ENCODE peak calls at places on chromosomes 4 and X, in seven cellular contexts. N is upper lobe of right lung; V is lower lobe of right lung; B is right cardiac atrium; H is A549; S is foreskin keratinocyte; T is CD4-positive, alpha-beta T cell. L is an unnamed sample.

GRCh38 chrX:11792461-11793421 is 34.7 kb downstream of the MSL3 start:
- ATAC-seq in N (peak; percentile 17), V (no peak), B (no peak), H (no peak), S (no peak), T (peak; percentile 86), L (no peak)

GRCh38 chr4:184374006-184374405 is 100.3 kb downstream of the IRF2 start:
- ATAC-seq in N (no peak), V (no peak), B (no peak), H (no peak), S (no peak), T (no peak), L (no peak)

GRCh38 chrX:13126785-13127184 is 82.4 kb upstream of the FAM9C start:
- ATAC-seq in N (no peak), V (peak; percentile 11), B (peak; percentile 35), H (peak; percentile 30), S (no peak), T (no peak), L (peak; percentile 25)

GRCh38 chrX:15956684-15957083 is 102.1 kb upstream of the AP1S2 start:
- ATAC-seq in N (no peak), V (no peak), B (no peak), H (no peak), S (peak; percentile 89), T (no peak), L (no peak)

GRCh38 chrX:38612281-38612680 is 50.9 kb downstream of the TSPAN7 start:
- ATAC-seq in N (no peak), V (no peak), B (no peak), H (no peak), S (no peak), T (no peak), L (no peak)

GRCh38 chr4:47013373-47013772 is 18.0 kb upstream of the GABRB1 start:
- ATAC-seq in N (no peak), V (no peak), B (no peak), H (no peak), S (no peak), T (no peak), L (no peak)

GRCh38 chr4:48065587-48066052 is 49.0 kb downstream of the NIPAL1 start:
- ATAC-seq in N (no peak), V (no peak), B (no peak), H (no peak), S (no peak), T (no peak), L (no peak)

GRCh38 chr4:29805871-29806480 is 914.2 kb upstream of the PCDH7 start:
- ATAC-seq in N (no peak), V (no peak), B (no peak), H (no peak), S (no peak), T (no peak), L (no peak)

GRCh38 chr4:149409186-149410056 is 406.2 kb downstream of the IQCM start:
- ATAC-seq in N (no peak), V (no peak), B (peak; percentile 90), H (peak; percentile 83), S (peak; percentile 94), T (no peak), L (no peak)

GRCh38 chrX:39675619-39676018 is 422.1 kb downstream of the BCOR start:
- ATAC-seq in N (no peak), V (no peak), B (peak; percentile 75), H (no peak), S (no peak), T (no peak), L (peak; percentile 65)

GRCh38 chrX:130716822-130717405 is 186.1 kb downstream of the ENOX2 start:
- ATAC-seq in N (no peak), V (no peak), B (no peak), H (no peak), S (no peak), T (no peak), L (no peak)

GRCh38 chr4:36386691-36387090 is 105.3 kb downstream of the DTHD1 start:
- ATAC-seq in N (no peak), V (no peak), B (no peak), H (no peak), S (no peak), T (no peak), L (no peak)

GRCh38 chr4:140312101-140312500 is 61.3 kb upstream of the SCOC start:
- ATAC-seq in N (no peak), V (no peak), B (no peak), H (no peak), S (no peak), T (no peak), L (no peak)

GRCh38 chrX:130173190-130173895 is 1.6 kb downstream of the RAB33A start:
- ATAC-seq in N (peak; percentile 62), V (peak; percentile 36), B (peak; percentile 76), H (no peak), S (peak; percentile 7), T (peak; percentile 15), L (peak; percentile 58)

GRCh38 chr4:16289872-16290554 is 63.7 kb upstream of the TAPT1 start:
- ATAC-seq in N (peak; percentile 37), V (peak; percentile 48), B (no peak), H (peak; percentile 44), S (no peak), T (no peak), L (no peak)

GRCh38 chr4:107740381-107740780 is 20.3 kb upstream of the PAPSS1 start:
- ATAC-seq in N (peak; percentile 23), V (peak; percentile 36), B (no peak), H (peak; percentile 78), S (peak; percentile 33), T (no peak), L (no peak)

GRCh38 chrX:104309169-104309568 is 54.4 kb upstream of the ESX1 start:
- ATAC-seq in N (no peak), V (no peak), B (no peak), H (peak; percentile 84), S (no peak), T (no peak), L (no peak)

GRCh38 chr4:113806850-113807249 is 45.3 kb upstream of the CAMK2D start:
- ATAC-seq in N (no peak), V (no peak), B (no peak), H (no peak), S (no peak), T (no peak), L (no peak)

GRCh38 chr4:99845179-99845578 is 28.6 kb downstream of the DAPP1 start:
- ATAC-seq in N (no peak), V (no peak), B (no peak), H (no peak), S (no peak), T (no peak), L (no peak)
- H3K27ac ChIP-seq in N (no peak overlapping the region), V (no peak overlapping the region), B (no peak overlapping the region), H (no peak overlapping the region), S (no peak overlapping the region), T (peak overlapping the region; percentile 37), L (no peak overlapping the region)

DNA sequence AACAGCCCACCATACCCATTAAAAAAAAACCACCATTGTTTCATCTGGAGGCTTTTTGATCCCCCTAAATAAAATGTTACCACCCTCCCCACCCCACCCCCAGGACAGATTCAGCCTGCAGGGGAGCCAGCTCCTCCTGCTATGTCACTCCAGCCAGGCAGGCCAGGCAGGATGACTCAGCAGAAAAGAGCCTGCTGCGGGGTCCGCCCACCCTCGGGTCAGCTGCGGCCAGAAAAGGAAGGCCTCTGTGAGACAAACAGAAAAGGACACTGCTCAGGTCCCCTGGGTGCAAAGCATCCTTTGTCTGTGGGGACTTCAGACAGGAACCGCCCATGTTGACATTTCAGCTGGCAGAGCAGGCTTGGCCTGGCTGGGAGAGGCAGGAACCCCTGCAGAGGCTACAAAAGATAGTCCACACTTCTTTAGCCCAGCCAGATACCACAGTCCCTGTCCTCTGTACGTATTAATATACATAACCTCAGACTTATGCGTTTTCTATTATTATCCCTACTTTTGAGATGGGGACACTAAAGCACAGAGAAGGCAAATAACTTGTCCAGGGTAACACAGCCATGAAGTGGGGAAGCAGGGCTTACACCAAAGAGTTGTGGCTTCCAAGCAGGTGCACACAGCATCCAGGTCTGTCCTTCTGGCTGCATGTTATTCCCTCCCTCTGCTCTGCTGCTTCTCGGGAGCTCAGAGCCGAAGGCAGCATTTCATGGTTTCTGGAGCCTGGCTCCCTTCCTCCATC is 147.7 kb downstream of the CPEB2 start:
- ATAC-seq in N (peak; percentile 89), V (peak; percentile 79), B (peak; percentile 97), H (peak; percentile 97), S (peak; percentile 72), T (no peak), L (peak; percentile 94)
- H3K27ac ChIP-seq in N (no peak overlapping the region), V (no peak overlapping the region), B (peak overlapping the region; percentile 46), H (peak overlapping the region; percentile 95), S (no peak overlapping the region), T (no peak overlapping the region), L (peak overlapping the region; percentile 55)

GRCh38 chr4:152107736-152108500 is 347.1 kb upstream of the GATB start:
- ATAC-seq in N (no peak), V (no peak), B (no peak), H (no peak), S (no peak), T (peak; percentile 21), L (no peak)

GRCh38 chr4:152106781-152107321 is 346.0 kb upstream of the GATB start:
- ATAC-seq in N (no peak), V (no peak), B (no peak), H (peak; percentile 5), S (no peak), T (no peak), L (no peak)

GRCh38 chr4:152110780-152111179 is 350.0 kb upstream of the GATB start:
- ATAC-seq in N (no peak), V (no peak), B (no peak), H (no peak), S (no peak), T (no peak), L (no peak)

GRCh38 chr4:152112116-152112515 is 351.3 kb upstream of the GATB start:
- ATAC-seq in N (peak; percentile 42), V (no peak), B (no peak), H (no peak), S (no peak), T (no peak), L (no peak)

DNA sequence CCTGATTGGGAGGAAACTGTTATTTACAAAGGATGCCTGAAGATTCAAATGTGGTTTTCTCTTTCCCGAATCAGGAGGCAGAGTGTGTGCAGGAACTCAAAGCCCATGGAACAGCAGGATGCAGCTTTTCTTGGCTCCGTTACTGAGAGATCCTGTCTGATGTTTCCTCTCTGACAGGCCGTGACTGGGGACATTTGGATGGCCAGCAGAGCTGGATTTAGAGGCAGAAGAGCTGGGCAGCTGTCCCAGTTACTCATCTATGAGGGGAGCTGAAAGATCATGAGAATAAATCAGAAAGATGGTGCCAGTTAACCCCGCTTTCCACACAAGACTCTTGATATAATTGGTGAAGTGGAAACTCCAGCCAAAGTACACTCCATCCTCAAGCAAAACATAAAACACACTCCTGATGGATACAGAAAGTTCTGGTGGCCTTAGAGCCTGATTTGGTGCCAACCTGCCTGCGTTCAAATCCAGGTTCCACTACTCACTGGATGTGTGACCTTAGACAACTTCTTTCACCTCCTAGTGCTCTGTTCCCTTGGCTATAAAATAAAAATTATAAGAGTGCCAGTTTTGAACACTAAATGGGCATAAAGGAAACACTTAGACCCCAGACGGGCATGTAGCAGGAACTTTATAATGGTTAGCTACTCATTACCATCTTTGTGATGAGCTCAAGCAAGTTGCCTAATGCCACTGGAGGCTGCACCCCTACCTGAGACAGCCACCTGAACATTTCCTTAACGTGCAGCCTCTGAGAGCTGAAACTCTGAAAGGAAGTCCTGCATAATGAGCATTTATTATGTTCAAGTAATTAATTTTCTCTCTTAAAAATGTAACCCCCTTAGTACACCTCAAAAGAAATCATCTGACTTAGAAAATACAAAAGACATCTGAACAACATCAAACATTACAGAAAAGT is 349.0 kb upstream of the GATB start:
- ATAC-seq in N (no peak), V (no peak), B (peak; percentile 55), H (no peak), S (no peak), T (peak; percentile 29), L (no peak)
- H3K27ac ChIP-seq in N (no peak overlapping the region), V (no peak overlapping the region), B (peak overlapping the region; percentile 13), H (no peak overlapping the region), S (no peak overlapping the region), T (no peak overlapping the region), L (no peak overlapping the region)

GRCh38 chr4:169202878-169203277 is 67.9 kb downstream of the SH3RF1 start:
- ATAC-seq in N (no peak), V (no peak), B (no peak), H (no peak), S (no peak), T (no peak), L (no peak)
- H3K27ac ChIP-seq in N (no peak overlapping the region), V (no peak overlapping the region), B (no peak overlapping the region), H (peak overlapping the region; percentile 14), S (no peak overlapping the region), T (no peak overlapping the region), L (no peak overlapping the region)

L was measured in gastroesophageal sphincter.